ENCODE peak calls at places on chromosome 21, in ten cellular contexts. N, G, E, C, Q, F, Z, P, H and M are unnamed samples.

GRCh38 chr21:42580076-42580792 is 66.6 kb downstream of the SLC37A1 start:
- DNase-seq in G (no peak), H (no peak), Q (no peak), C (no peak), Z (no peak), N (no peak), E (no peak), P (no peak), F (no peak), M (no peak)

GRCh38 chr21:44697811-44698734 is 1.1 kb downstream of the KRTAP10-12 start:
- DNase-seq in E (no peak), H (no peak), N (no peak), G (no peak), Q (no peak), P (peak), C (no peak), Z (no peak), F (no peak), M (no peak)

GRCh38 chr21:16071082-16071481 is 341.3 kb downstream of the USP25 start:
- DNase-seq in Z (peak), F (no peak), E (no peak), H (no peak), G (no peak), P (peak), Q (no peak), N (peak), C (no peak), M (peak)

GRCh38 chr21:46401186-46401910 is 57.3 kb upstream of the DIP2A start:
- DNase-seq in H (no peak), P (no peak), E (no peak), Z (no peak), G (no peak), F (no peak), Q (no peak), N (no peak), C (no peak), M (no peak)

GRCh38 chr21:35923971-35924370 is 136.4 kb downstream of the SETD4 start:
- DNase-seq in G (no peak), Q (no peak), H (no peak), P (no peak), N (no peak), C (no peak), E (no peak), Z (no peak), F (no peak), M (no peak)

GRCh38 chr21:31901342-31901741 is 28.5 kb downstream of the HUNK start:
- DNase-seq in P (no peak), Q (no peak), C (no peak), F (no peak), N (no peak), Z (no peak), H (no peak), G (no peak), E (no peak), M (no peak)

GRCh38 chr21:43608225-43608624 is 51.1 kb downstream of the HSF2BP start:
- DNase-seq in H (peak), F (no peak), N (peak), C (no peak), E (peak), P (no peak), Q (no peak), Z (no peak), G (no peak), M (peak)

GRCh38 chr21:42863504-42863870 is 15.9 kb downstream of the WDR4 start:
- DNase-seq in C (no peak), H (no peak), P (no peak), Z (no peak), Q (no peak), E (no peak), F (no peak), G (no peak), N (peak), M (no peak)

GRCh38 chr21:19322360-19322759 is 918.8 kb upstream of the TMPRSS15 start:
- DNase-seq in G (no peak), Q (no peak), C (no peak), H (no peak), Z (no peak), E (no peak), N (peak), P (no peak), F (no peak), M (no peak)

GRCh38 chr21:25456672-25457071 is 150.6 kb downstream of the MRPL39 start:
- DNase-seq in P (no peak), Z (no peak), E (no peak), C (peak), F (peak), H (no peak), N (peak), G (no peak), Q (no peak), M (no peak)